ENCODE peak calls at places on chromosomes 1 and 21, in four cellular contexts. H is K562; F is activated T-cell treated with anti-CD3 and anti-CD28 coated beads, Interleukin-2, amount 50 U/mL, for 48 hours; J is effector CD4-positive, alpha-beta T cell. T is an unnamed sample.
A peak's percentile ranks its signal among the peaks of the same experiment; 100 is the strongest.

GRCh38 chr1:225737179-225737578 is 40.4 kb upstream of the SRP9 start:
- DNase-seq in F (no peak), J (no peak), H (no peak), T (no peak)

GRCh38 chr1:52665173-52666020 is 32.4 kb downstream of the SHISAL2A start:
- DNase-seq in F (no peak), H (no peak), J (no peak), T (no peak)

GRCh38 chr21:41219498-41220207 is 51.7 kb downstream of the BACE2 start:
- DNase-seq in F (no peak), J (no peak), H (no peak), T (no peak)

GRCh38 chr1:215421772-215422171 is 145.3 kb upstream of the KCTD3 start:
- DNase-seq in J (no peak), H (no peak), F (no peak), T (no peak)

GRCh38 chr1:40389871-40390560 is 16.5 kb downstream of the SMAP2 start:
- DNase-seq in F (no peak), H (no peak), J (no peak), T (no peak)

GRCh38 chr1:100517517-100517916 is 20.4 kb upstream of the GPR88 start:
- DNase-seq in F (no peak), H (no peak), J (no peak), T (no peak)

GRCh38 chr1:182054698-182055326 is 6.7 kb downstream of the ZNF648 start:
- DNase-seq in J (peak; percentile 55), F (peak; percentile 54), H (peak; percentile 52), T (peak; percentile 41)

GRCh38 chr1:16173447-16174260 is 17.8 kb upstream of the EPHA2 start:
- DNase-seq in H (peak; percentile 51), F (no peak), J (no peak), T (no peak)

GRCh38 chr1:29933110-29933509 is 696.8 kb downstream of the PTPRU start:
- DNase-seq in H (no peak), F (no peak), J (no peak), T (no peak)